ENCODE peak calls at places on chromosomes 6 and 20, in five cellular contexts. A is adrenal gland, N is ovary, M is upper lobe of right lung, Q is brain microvascular endothelial cell. Z is an unnamed sample.

GRCh38 chr6:18585032-18585573 is 198.0 kb downstream of the RNF144B start:
- DNase-seq in A (peak; percentile 25), N (no peak), M (no peak), Q (peak; percentile 89), Z (peak; percentile 48)

GRCh38 chr6:88870728-88871330 is 92.6 kb downstream of the RNGTT start:
- DNase-seq in A (peak; percentile 53), N (peak; percentile 33), M (no peak), Q (peak; percentile 63), Z (peak; percentile 50)

GRCh38 chr6:13216236-13216933 is 112.0 kb downstream of the TBC1D7 start:
- DNase-seq in A (no peak), N (no peak), M (no peak), Q (no peak), Z (no peak)

GRCh38 chr6:157148391-157149323 is 174.7 kb downstream of the TMEM242 start:
- DNase-seq in A (peak; percentile 86), N (no peak), M (no peak), Q (peak; percentile 97), Z (no peak)

GRCh38 chr6:26570027-26570809 is 26.5 kb upstream of the ABT1 start:
- DNase-seq in A (no peak), N (no peak), M (no peak), Q (no peak), Z (no peak)

GRCh38 chr6:142377112-142377848 is 75.5 kb downstream of the ADGRG6 start:
- DNase-seq in A (no peak), N (no peak), M (no peak), Q (no peak), Z (peak; percentile 27)

GRCh38 chr6:124792386-124792785 is 169.9 kb upstream of the RNF217 start:
- DNase-seq in A (no peak), N (no peak), M (no peak), Q (no peak), Z (no peak)

GRCh38 chr6:35086282-35086632 is 54.9 kb downstream of the TCP11 start:
- DNase-seq in A (no peak), N (no peak), M (no peak), Q (no peak), Z (no peak)

GRCh38 chr20:31704225-31705119 is 18.2 kb downstream of the BCL2L1 start:
- DNase-seq in A (no peak), N (no peak), M (peak; percentile 76), Q (peak; percentile 52), Z (peak; percentile 86)

GRCh38 chr6:169207482-169207881 is 46.2 kb downstream of the THBS2 start:
- DNase-seq in A (no peak), N (no peak), M (no peak), Q (no peak), Z (no peak)

GRCh38 chr6:170046786-170047626 is 243.9 kb downstream of the DLL1 start:
- DNase-seq in A (peak; percentile 41), N (no peak), M (peak; percentile 57), Q (no peak), Z (no peak)

GRCh38 chr6:154848580-154848979 is 115.4 kb downstream of the SCAF8 start:
- DNase-seq in A (no peak), N (no peak), M (no peak), Q (no peak), Z (no peak)

GRCh38 chr20:49894073-49894470 is 21.3 kb downstream of the SPATA2 start:
- DNase-seq in A (no peak), N (no peak), M (no peak), Q (no peak), Z (no peak)

GRCh38 chr6:37140145-37140544 is 29.8 kb upstream of the PIM1 start:
- DNase-seq in A (no peak), N (no peak), M (no peak), Q (no peak), Z (no peak)

GRCh38 chr20:35788796-35789195 is 17.0 kb downstream of the PHF20 start:
- DNase-seq in A (no peak), N (no peak), M (no peak), Q (no peak), Z (no peak)

GRCh38 chr6:157089258-157089657 is 234.1 kb downstream of the TMEM242 start:
- DNase-seq in A (no peak), N (no peak), M (no peak), Q (peak; percentile 82), Z (no peak)

GRCh38 chr20:43981535-43981934 is 66.9 kb downstream of the TOX2 start:
- DNase-seq in A (no peak), N (no peak), M (no peak), Q (no peak), Z (no peak)

GRCh38 chr6:132527791-132528190 is 10.3 kb upstream of the TAAR9 start:
- DNase-seq in A (no peak), N (no peak), M (no peak), Q (no peak), Z (no peak)

GRCh38 chr6:47187883-47188587 is 121.7 kb downstream of the TNFRSF21 start:
- DNase-seq in A (no peak), N (no peak), M (no peak), Q (no peak), Z (no peak)

GRCh38 chr6:15754035-15754705 is 91.3 kb upstream of the DTNBP1 start:
- DNase-seq in A (no peak), N (no peak), M (no peak), Q (peak; percentile 36), Z (no peak)

GRCh38 chr6:97674802-97675201 is 391.8 kb upstream of the MMS22L start:
- DNase-seq in A (no peak), N (no peak), M (no peak), Q (peak; percentile 87), Z (no peak)

GRCh38 chr20:2751347-2751867 is 49.0 kb downstream of the CPXM1 start:
- DNase-seq in A (no peak), N (no peak), M (no peak), Q (no peak), Z (peak; percentile 34)

GRCh38 chr20:62210496-62210855 is 9.6 kb downstream of the HRH3 start:
- DNase-seq in A (no peak), N (no peak), M (no peak), Q (no peak), Z (no peak)

GRCh38 chr6:97630592-97630991 is 347.6 kb upstream of the MMS22L start:
- DNase-seq in A (no peak), N (no peak), M (no peak), Q (peak; percentile 24), Z (no peak)

GRCh38 chr6:163310096-163310972 is 104.2 kb upstream of the QKI start:
- DNase-seq in A (no peak), N (no peak), M (no peak), Q (no peak), Z (no peak)

GRCh38 chr6:164325168-164325567 is 910.6 kb downstream of the QKI start:
- DNase-seq in A (no peak), N (no peak), M (no peak), Q (no peak), Z (no peak)

GRCh38 chr6:85347787-85348186 is 102.1 kb upstream of the NT5E start:
- DNase-seq in A (no peak), N (no peak), M (no peak), Q (no peak), Z (no peak)

GRCh38 chr6:85353012-85353411 is 96.9 kb upstream of the NT5E start:
- DNase-seq in A (no peak), N (no peak), M (no peak), Q (no peak), Z (no peak)

GRCh38 chr6:85344996-85345395 is 104.9 kb upstream of the NT5E start:
- DNase-seq in A (no peak), N (no peak), M (no peak), Q (no peak), Z (no peak)

GRCh38 chr6:85346196-85346595 is 103.7 kb upstream of the NT5E start:
- DNase-seq in A (no peak), N (no peak), M (no peak), Q (no peak), Z (no peak)

GRCh38 chr6:85348643-85349042 is 101.2 kb upstream of the NT5E start:
- DNase-seq in A (no peak), N (no peak), M (no peak), Q (no peak), Z (no peak)
- TF ChIP-seq CTCF in A (no peak), N (no peak), M (no peak), Q (no peak), Z (no peak)

GRCh38 chr20:11158146-11158545 is 484.3 kb upstream of the JAG1 start:
- DNase-seq in A (no peak), N (no peak), M (no peak), Q (no peak), Z (no peak)
- H3K27ac ChIP-seq in A (no peak overlapping the region), N (no peak overlapping the region), M (no peak overlapping the region), Q (no peak overlapping the region), Z (no peak overlapping the region)

GRCh38 chr20:57092112-57092899 is 174.1 kb downstream of the BMP7 start:
- DNase-seq in A (peak; percentile 60), N (no peak), M (peak; percentile 74), Q (peak; percentile 32), Z (peak; percentile 42)
- TF ChIP-seq CTCF in A (peak; percentile 74), N (no peak), M (peak; percentile 66), Q (peak; percentile 87), Z (peak; percentile 77)

GRCh38 chr20:8361779-8362178 is 229.7 kb downstream of the PLCB1 start:
- DNase-seq in A (no peak), N (no peak), M (no peak), Q (no peak), Z (no peak)
- H3K27ac ChIP-seq in A (peak overlapping the region; percentile 61), N (no peak overlapping the region), M (no peak overlapping the region), Q (peak overlapping the region; percentile 9), Z (no peak overlapping the region)

DNA sequence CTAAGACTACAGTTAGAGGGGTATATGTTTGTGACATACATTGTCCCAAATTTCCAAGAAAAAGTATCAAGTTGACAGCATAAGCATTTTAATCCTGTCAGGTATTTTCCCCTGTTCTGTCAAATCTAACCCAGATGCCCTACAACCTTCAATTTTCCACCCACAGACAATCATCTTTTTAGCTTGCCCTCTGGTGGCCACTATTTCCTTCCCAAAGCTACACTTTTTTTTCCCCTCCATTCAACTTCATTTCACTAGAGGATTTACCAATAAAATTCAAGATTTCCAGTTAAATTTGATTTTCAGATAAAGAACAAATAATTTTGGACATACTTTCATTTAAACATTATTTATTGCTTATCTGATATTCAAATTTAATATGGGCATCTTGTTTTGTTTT is 286.6 kb downstream of the TENT5A start:
- DNase-seq in A (peak; percentile 31), N (no peak), M (no peak), Q (peak; percentile 12), Z (no peak)
- TF ChIP-seq CTCF in A (peak; percentile 55), N (no peak), M (peak; percentile 32), Q (peak; percentile 68), Z (peak; percentile 57)

DNA sequence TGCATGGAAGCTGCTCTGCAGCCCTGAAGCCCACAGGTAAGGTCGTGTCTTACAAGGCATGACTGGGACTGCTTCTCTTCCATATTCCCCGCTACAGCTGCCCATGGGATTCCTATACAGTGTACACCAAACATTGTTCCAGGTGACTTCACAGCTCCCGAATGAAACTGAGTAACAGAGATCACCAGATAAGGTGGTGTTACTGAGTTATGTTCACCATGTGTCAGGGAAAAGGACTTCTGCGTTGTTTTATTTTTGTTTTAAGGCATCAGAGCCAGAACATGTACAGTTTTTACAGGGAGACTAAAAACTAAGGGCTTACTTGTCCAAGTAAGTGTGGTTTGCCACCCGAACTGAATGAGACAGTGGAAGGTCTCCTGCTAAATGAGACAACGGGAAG is 138.3 kb downstream of the CD83 start:
- DNase-seq in A (no peak), N (no peak), M (no peak), Q (no peak), Z (no peak)
- H3K27ac ChIP-seq in A (no peak overlapping the region), N (no peak overlapping the region), M (no peak overlapping the region), Q (no peak overlapping the region), Z (no peak overlapping the region)

Z was measured in colonic mucosa.